ENCODE peak calls at places on chromosomes 4 and X, in six cellular contexts. X is K562, Q is GM12878, J is H1, E is HCT116, A is HepG2. Y is an unnamed sample.

GRCh38 chr4:38958453-38958852 is 73.8 kb downstream of the TMEM156 start:
- DNase-seq in X (no peak), Q (no peak), J (no peak), E (no peak), A (no peak), Y (no peak)

GRCh38 chr4:19256823-19257222 is 994.9 kb upstream of the SLIT2 start:
- DNase-seq in X (no peak), Q (no peak), J (no peak), E (no peak), A (no peak), Y (no peak)

GRCh38 chr4:153224474-153224873 is 20.2 kb downstream of the TRIM2 start:
- DNase-seq in X (no peak), Q (no peak), J (no peak), E (no peak), A (no peak), Y (no peak)

GRCh38 chr4:102423375-102423774 is 77.8 kb upstream of the NFKB1 start:
- DNase-seq in X (no peak), Q (no peak), J (no peak), E (no peak), A (no peak), Y (no peak)

GRCh38 chr4:6019316-6020263 is 1.4 kb upstream of the C4orf50 start:
- DNase-seq in X (peak), Q (no peak), J (no peak), E (peak), A (peak), Y (peak)

GRCh38 chrX:45266456-45266855 is 65.8 kb upstream of the DIPK2B start:
- DNase-seq in X (no peak), Q (no peak), J (no peak), E (no peak), A (no peak), Y (no peak)

GRCh38 chrX:151762802-151763201 is 28.3 kb downstream of the CNGA2 start:
- DNase-seq in X (no peak), Q (no peak), J (no peak), E (no peak), A (no peak), Y (no peak)

GRCh38 chr4:20253799-20254409 is 2.2 kb downstream of the SLIT2 start:
- DNase-seq in X (no peak), Q (no peak), J (no peak), E (no peak), A (no peak), Y (peak)

GRCh38 chr4:24771241-24771640 is 24.1 kb upstream of the SOD3 start:
- DNase-seq in X (no peak), Q (no peak), J (no peak), E (no peak), A (no peak), Y (no peak)

GRCh38 chrX:154032156-154032555 is 12.5 kb upstream of the IRAK1 start:
- DNase-seq in X (no peak), Q (no peak), J (no peak), E (no peak), A (no peak), Y (no peak)

GRCh38 chrX:30904632-30905031 is 15.6 kb upstream of the TAB3 start:
- DNase-seq in X (no peak), Q (no peak), J (no peak), E (no peak), A (no peak), Y (no peak)

GRCh38 chrX:139881130-139881529 is 51.7 kb downstream of the ATP11C start:
- DNase-seq in X (no peak), Q (no peak), J (no peak), E (peak), A (no peak), Y (no peak)

GRCh38 chrX:108347800-108348199 is 90.4 kb downstream of the COL4A6 start:
- DNase-seq in X (no peak), Q (no peak), J (peak), E (no peak), A (no peak), Y (peak)

GRCh38 chrX:10519761-10520160 is 100.6 kb downstream of the MID1 start:
- DNase-seq in X (no peak), Q (no peak), J (no peak), E (no peak), A (no peak), Y (no peak)

DNA sequence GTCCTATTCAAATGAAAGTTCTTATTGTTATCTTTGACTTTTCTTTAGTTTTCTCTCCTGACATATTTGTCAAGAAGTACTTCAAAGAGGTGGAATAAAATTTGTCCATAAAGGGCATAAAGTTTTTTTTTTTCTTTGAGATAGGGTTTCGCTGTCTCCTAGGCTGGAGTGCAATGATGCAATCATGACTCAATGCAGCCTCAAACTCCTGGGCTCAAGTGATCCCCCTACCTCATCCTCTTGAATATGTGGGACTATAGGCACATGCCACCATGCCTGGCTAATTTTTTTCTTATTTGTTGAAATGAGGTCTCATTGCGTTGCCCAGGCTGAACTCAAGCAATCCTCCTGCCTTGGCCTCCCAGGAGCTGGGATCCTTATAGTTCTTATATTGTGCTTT is 11.4 kb downstream of the POLR2B start:
- DNase-seq in X (no peak), Q (no peak), J (no peak), E (no peak), A (no peak), Y (no peak)
- TF ChIP-seq ATF3 in X (peak), Q (no peak), J (no peak), E (peak), A (no peak), Y (no peak)

GRCh38 chr4:91958651-91959050 is 345.1 kb upstream of the GRID2 start:
- DNase-seq in X (peak), Q (no peak), J (no peak), E (no peak), A (no peak), Y (peak)
- TF ChIP-seq ATF3 in X (no peak), Q (no peak), J (no peak), E (no peak), A (no peak), Y (no peak)

DNA sequence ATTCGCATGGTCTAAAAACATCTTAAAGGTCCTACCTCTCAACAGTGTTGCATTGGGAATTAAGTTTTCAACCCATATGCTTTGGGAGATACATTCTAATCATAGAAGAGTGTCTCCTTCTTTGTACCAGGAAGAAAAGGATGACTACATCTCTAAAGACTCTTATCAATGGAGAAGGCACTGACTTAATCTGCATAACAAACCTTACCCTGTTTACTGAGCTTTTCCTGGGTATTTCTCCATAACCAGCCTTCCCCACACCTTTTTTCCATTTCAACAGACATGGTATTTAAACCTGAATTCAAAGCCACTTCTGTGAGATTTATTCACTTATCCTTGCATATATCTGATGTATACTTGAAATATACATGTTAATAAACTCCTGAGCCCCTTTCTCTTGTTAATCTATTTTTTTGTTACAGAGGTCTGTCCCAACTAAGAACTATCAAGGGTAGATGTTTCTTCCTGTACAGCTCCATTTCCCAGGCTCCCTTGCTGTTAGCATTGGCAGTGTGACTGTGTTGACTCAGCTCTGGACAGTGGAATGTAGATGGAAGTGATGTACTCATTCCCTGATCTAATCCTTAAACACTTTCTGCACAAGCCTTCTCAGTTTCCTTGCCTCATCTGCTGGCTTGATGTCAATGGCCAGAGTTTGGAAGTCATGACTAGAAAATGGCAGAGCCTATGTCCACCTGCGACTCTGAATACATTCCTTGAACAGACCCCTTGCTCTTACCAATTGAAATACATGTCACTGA is 148.9 kb upstream of the CPEB2 start:
- DNase-seq in X (no peak), Q (no peak), J (no peak), E (no peak), A (no peak), Y (no peak)
- TF ChIP-seq ATF3 in X (no peak), Q (no peak), J (no peak), E (no peak), A (no peak), Y (no peak)

GRCh38 chr4:185742766-185743165 is 69.2 kb downstream of the SORBS2 start:
- DNase-seq in X (no peak), Q (no peak), J (no peak), E (no peak), A (no peak), Y (no peak)
- TF ChIP-seq ATF3 in X (no peak), Q (no peak), J (no peak), E (no peak), A (no peak), Y (no peak)

Y was measured in WTC11.